ENCODE peak calls at places on chromosomes 3 and 15, in five cellular contexts. One of them, this sample, is unnamed.

GRCh38 chr15:75676688-75677475 is 29.2 kb downstream of the SNX33 start:
- DNase-seq in upper lobe of left lung: peak
- DNase-seq in DND-41: no peak
- DNase-seq in pancreas: no peak
- DNase-seq in brain microvascular endothelial cell: no peak
- DNase-seq in this sample: no peak

GRCh38 chr3:50050361-50050760 is 38.4 kb upstream of the RBM5 start:
- DNase-seq in pancreas: no peak
- DNase-seq in upper lobe of left lung: no peak
- DNase-seq in DND-41: no peak
- DNase-seq in brain microvascular endothelial cell: peak
- DNase-seq in this sample: peak

GRCh38 chr3:151890721-151891141 is 17.3 kb downstream of the SUCNR1 start:
- DNase-seq in upper lobe of left lung: no peak
- DNase-seq in brain microvascular endothelial cell: no peak
- DNase-seq in pancreas: no peak
- DNase-seq in DND-41: peak
- DNase-seq in this sample: no peak

GRCh38 chr15:85073556-85074194 is 92.0 kb downstream of the PDE8A start:
- DNase-seq in brain microvascular endothelial cell: peak
- DNase-seq in pancreas: no peak
- DNase-seq in upper lobe of left lung: no peak
- DNase-seq in DND-41: no peak
- DNase-seq in this sample: no peak

GRCh38 chr3:191415566-191415965 is 45.4 kb upstream of the PYDC2 start:
- DNase-seq in upper lobe of left lung: no peak
- DNase-seq in DND-41: no peak
- DNase-seq in brain microvascular endothelial cell: no peak
- DNase-seq in pancreas: no peak
- DNase-seq in this sample: no peak

GRCh38 chr15:101108458-101108775 is 143.4 kb downstream of the CHSY1 start:
- DNase-seq in DND-41: no peak
- DNase-seq in pancreas: no peak
- DNase-seq in upper lobe of left lung: no peak
- DNase-seq in brain microvascular endothelial cell: no peak
- DNase-seq in this sample: no peak

GRCh38 chr3:10907262-10907661 is 85.3 kb upstream of the SLC6A1 start:
- DNase-seq in pancreas: no peak
- DNase-seq in upper lobe of left lung: no peak
- DNase-seq in DND-41: no peak
- DNase-seq in brain microvascular endothelial cell: no peak
- DNase-seq in this sample: no peak

GRCh38 chr3:8336456-8336855 is 165.2 kb upstream of the LMCD1 start:
- DNase-seq in pancreas: no peak
- DNase-seq in DND-41: no peak
- DNase-seq in brain microvascular endothelial cell: no peak
- DNase-seq in upper lobe of left lung: no peak
- DNase-seq in this sample: no peak

GRCh38 chr15:51649659-51650521 is 27.3 kb upstream of the DMXL2 start:
- DNase-seq in pancreas: peak
- DNase-seq in upper lobe of left lung: no peak
- DNase-seq in brain microvascular endothelial cell: peak
- DNase-seq in DND-41: peak
- DNase-seq in this sample: peak

GRCh38 chr3:51391566-51392300 is 648 bp downstream of the RBM15B start:
- DNase-seq in pancreas: peak
- DNase-seq in brain microvascular endothelial cell: peak
- DNase-seq in upper lobe of left lung: peak
- DNase-seq in DND-41: peak
- DNase-seq in this sample: no peak

GRCh38 chr3:21417991-21418390 is 333.0 kb downstream of the ZNF385D start:
- DNase-seq in brain microvascular endothelial cell: peak
- DNase-seq in DND-41: no peak
- DNase-seq in pancreas: no peak
- DNase-seq in upper lobe of left lung: no peak
- DNase-seq in this sample: no peak

GRCh38 chr15:101530224-101530958 is 40.9 kb upstream of the PCSK6 start:
- DNase-seq in DND-41: no peak
- DNase-seq in brain microvascular endothelial cell: no peak
- DNase-seq in upper lobe of left lung: no peak
- DNase-seq in pancreas: no peak
- DNase-seq in this sample: no peak

GRCh38 chr3:127204841-127205582 is 12.1 kb downstream of the PRR23E start:
- DNase-seq in brain microvascular endothelial cell: no peak
- DNase-seq in DND-41: no peak
- DNase-seq in pancreas: no peak
- DNase-seq in upper lobe of left lung: peak
- DNase-seq in this sample: no peak

GRCh38 chr15:41933771-41934170 is 38.6 kb downstream of the EHD4 start:
- DNase-seq in brain microvascular endothelial cell: no peak
- DNase-seq in pancreas: no peak
- DNase-seq in DND-41: no peak
- DNase-seq in upper lobe of left lung: no peak
- DNase-seq in this sample: peak

GRCh38 chr15:73239564-73240208 is 129.1 kb downstream of the HCN4 start:
- DNase-seq in DND-41: no peak
- DNase-seq in pancreas: no peak
- DNase-seq in brain microvascular endothelial cell: peak
- DNase-seq in upper lobe of left lung: no peak
- DNase-seq in this sample: no peak

GRCh38 chr15:78988361-78988911 is 43.6 kb upstream of the CTSH start:
- DNase-seq in brain microvascular endothelial cell: peak
- DNase-seq in pancreas: peak
- DNase-seq in DND-41: peak
- DNase-seq in upper lobe of left lung: no peak
- DNase-seq in this sample: peak

GRCh38 chr3:73108750-73109149 is 47.3 kb downstream of the EBLN2 start:
- DNase-seq in upper lobe of left lung: no peak
- DNase-seq in pancreas: no peak
- DNase-seq in DND-41: no peak
- DNase-seq in brain microvascular endothelial cell: no peak
- DNase-seq in this sample: no peak

GRCh38 chr15:101175396-101175795 is 76.5 kb downstream of the CHSY1 start:
- DNase-seq in brain microvascular endothelial cell: no peak
- DNase-seq in pancreas: no peak
- DNase-seq in upper lobe of left lung: no peak
- DNase-seq in DND-41: no peak
- DNase-seq in this sample: no peak

GRCh38 chr3:188244395-188244861 is 90.5 kb downstream of the LPP start:
- DNase-seq in pancreas: no peak
- DNase-seq in DND-41: no peak
- DNase-seq in brain microvascular endothelial cell: peak
- DNase-seq in upper lobe of left lung: no peak
- DNase-seq in this sample: no peak

GRCh38 chr3:122107171-122107570 is 52.0 kb downstream of the CD86 start:
- DNase-seq in upper lobe of left lung: no peak
- DNase-seq in pancreas: no peak
- DNase-seq in DND-41: no peak
- DNase-seq in brain microvascular endothelial cell: no peak
- DNase-seq in this sample: no peak

GRCh38 chr3:122111974-122112373 is 56.8 kb downstream of the CD86 start:
- DNase-seq in pancreas: no peak
- DNase-seq in brain microvascular endothelial cell: no peak
- DNase-seq in DND-41: no peak
- DNase-seq in upper lobe of left lung: no peak
- DNase-seq in this sample: no peak

GRCh38 chr3:122112754-122113153 is 57.6 kb downstream of the CD86 start:
- DNase-seq in DND-41: no peak
- DNase-seq in pancreas: no peak
- DNase-seq in upper lobe of left lung: no peak
- DNase-seq in brain microvascular endothelial cell: no peak
- DNase-seq in this sample: no peak
- TF ChIP-seq CTCF in DND-41: peak
- TF ChIP-seq CTCF in pancreas: no peak
- TF ChIP-seq CTCF in upper lobe of left lung: no peak
- TF ChIP-seq CTCF in brain microvascular endothelial cell: no peak
- TF ChIP-seq CTCF in this sample: no peak

GRCh38 chr3:37905987-37906674 is 44.5 kb downstream of the CTDSPL start:
- DNase-seq in brain microvascular endothelial cell: peak
- DNase-seq in upper lobe of left lung: no peak
- DNase-seq in pancreas: no peak
- DNase-seq in DND-41: no peak
- DNase-seq in this sample: peak
- H3K4me3 ChIP-seq in brain microvascular endothelial cell: no peak
- H3K4me3 ChIP-seq in upper lobe of left lung: no peak
- H3K4me3 ChIP-seq in pancreas: no peak
- H3K4me3 ChIP-seq in DND-41: no peak
- H3K4me3 ChIP-seq in this sample: no peak

DNA sequence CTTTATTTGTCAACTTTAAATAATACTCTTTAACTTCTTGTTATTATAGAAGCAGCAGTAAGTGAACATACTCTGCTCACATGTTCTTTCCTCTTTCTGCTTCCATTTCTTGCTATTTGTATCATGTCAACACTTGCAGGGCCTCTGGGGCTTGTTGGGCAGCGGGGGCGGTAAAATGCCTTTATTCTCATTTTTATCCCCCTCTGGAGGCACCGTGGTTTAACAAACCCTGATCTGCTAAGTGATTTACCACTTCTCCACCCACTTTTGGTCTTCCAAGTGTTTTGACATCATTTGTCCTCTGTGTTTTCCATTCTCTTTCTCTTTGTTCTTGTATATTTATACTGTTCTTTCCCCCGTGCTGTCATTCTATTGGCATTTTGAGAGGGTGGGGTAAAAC is 33.9 kb downstream of the SCN10A start:
- DNase-seq in pancreas: no peak
- DNase-seq in upper lobe of left lung: no peak
- DNase-seq in DND-41: peak
- DNase-seq in brain microvascular endothelial cell: no peak
- DNase-seq in this sample: peak
- TF ChIP-seq CTCF in pancreas: no peak
- TF ChIP-seq CTCF in upper lobe of left lung: no peak
- TF ChIP-seq CTCF in DND-41: peak
- TF ChIP-seq CTCF in brain microvascular endothelial cell: no peak
- TF ChIP-seq CTCF in this sample: no peak

GRCh38 chr15:40339621-40339945 is 1.2 kb downstream of the CCDC9B start:
- DNase-seq in DND-41: no peak
- DNase-seq in pancreas: no peak
- DNase-seq in upper lobe of left lung: peak
- DNase-seq in brain microvascular endothelial cell: no peak
- DNase-seq in this sample: no peak

GRCh38 chr15:40338041-40338657 is 2.6 kb downstream of the CCDC9B start:
- DNase-seq in pancreas: peak
- DNase-seq in brain microvascular endothelial cell: peak
- DNase-seq in DND-41: peak
- DNase-seq in upper lobe of left lung: no peak
- DNase-seq in this sample: peak

GRCh38 chr15:40338921-40339620 is 1.7 kb downstream of the CCDC9B start:
- DNase-seq in DND-41: no peak
- DNase-seq in pancreas: peak
- DNase-seq in brain microvascular endothelial cell: peak
- DNase-seq in upper lobe of left lung: peak
- DNase-seq in this sample: peak

GRCh38 chr15:40340740-40341400 is at the start of gene CCDC9B:
- DNase-seq in pancreas: peak
- DNase-seq in brain microvascular endothelial cell: peak
- DNase-seq in upper lobe of left lung: peak
- DNase-seq in DND-41: no peak
- DNase-seq in this sample: peak

GRCh38 chr15:40340038-40340739 is 550 bp downstream of the CCDC9B start:
- DNase-seq in pancreas: peak
- DNase-seq in DND-41: no peak
- DNase-seq in upper lobe of left lung: peak
- DNase-seq in brain microvascular endothelial cell: no peak
- DNase-seq in this sample: no peak
- H3K4me3 ChIP-seq in pancreas: peak
- H3K4me3 ChIP-seq in DND-41: no peak
- H3K4me3 ChIP-seq in upper lobe of left lung: peak
- H3K4me3 ChIP-seq in brain microvascular endothelial cell: peak
- H3K4me3 ChIP-seq in this sample: peak

GRCh38 chr3:99400352-99400751 is 238.0 kb upstream of the COL8A1 start:
- DNase-seq in pancreas: no peak
- DNase-seq in brain microvascular endothelial cell: no peak
- DNase-seq in DND-41: no peak
- DNase-seq in upper lobe of left lung: no peak
- DNase-seq in this sample: no peak

GRCh38 chr3:99394831-99395733 is 243.3 kb upstream of the COL8A1 start:
- DNase-seq in upper lobe of left lung: no peak
- DNase-seq in brain microvascular endothelial cell: peak
- DNase-seq in pancreas: no peak
- DNase-seq in DND-41: no peak
- DNase-seq in this sample: peak

GRCh38 chr3:99396651-99397050 is 241.7 kb upstream of the COL8A1 start:
- DNase-seq in brain microvascular endothelial cell: no peak
- DNase-seq in upper lobe of left lung: no peak
- DNase-seq in DND-41: no peak
- DNase-seq in pancreas: no peak
- DNase-seq in this sample: peak
- TF ChIP-seq CTCF in brain microvascular endothelial cell: no peak
- TF ChIP-seq CTCF in upper lobe of left lung: no peak
- TF ChIP-seq CTCF in DND-41: no peak
- TF ChIP-seq CTCF in pancreas: no peak
- TF ChIP-seq CTCF in this sample: no peak

This sample was measured in foreskin fibroblast.